ENCODE peak calls at places on chromosome 20, in seven cellular contexts. A is heart right ventricle, K is NCI-H1105 treated with DMSO at 0.1 percent for 48 hours, P is prostate gland, W is pancreas, V is colonic mucosa, O is GM04504. E is an unnamed sample.

GRCh38 chr20:49270177-49270576 is 7.7 kb downstream of the ZNFX1 start:
- DNase-seq in V (no peak), W (no peak), P (no peak), A (no peak), K (no peak), O (peak; percentile 68), E (no peak)

GRCh38 chr20:32970973-32971300 is 33.3 kb downstream of the SUN5 start:
- DNase-seq in P (no peak), K (no peak), A (no peak), O (no peak), V (peak; percentile 14), W (no peak), E (no peak)

GRCh38 chr20:7704021-7704420 is 236.2 kb downstream of the HAO1 start:
- DNase-seq in K (no peak), P (no peak), W (no peak), V (no peak), A (no peak), O (no peak), E (no peak)

GRCh38 chr20:47546184-47547033 is 44.7 kb downstream of the NCOA3 start:
- DNase-seq in P (no peak), W (no peak), K (no peak), V (no peak), O (peak; percentile 53), A (no peak), E (no peak)

GRCh38 chr20:48238781-48239180 is 453.5 kb upstream of the SULF2 start:
- DNase-seq in A (no peak), K (no peak), V (no peak), O (no peak), P (no peak), W (no peak), E (no peak)

GRCh38 chr20:63504642-63505041 is 5.8 kb upstream of the EEF1A2 start:
- DNase-seq in W (no peak), V (no peak), A (no peak), K (no peak), O (no peak), P (no peak), E (no peak)

GRCh38 chr20:32112862-32113261 is 3.3 kb downstream of the TM9SF4 start:
- DNase-seq in K (no peak), A (no peak), P (no peak), V (peak; percentile 77), O (no peak), W (no peak), E (peak; percentile 14)

GRCh38 chr20:2752631-2753455 is 47.6 kb downstream of the CPXM1 start:
- DNase-seq in O (no peak), V (peak; percentile 42), P (no peak), W (no peak), A (no peak), K (peak; percentile 61), E (no peak)

GRCh38 chr20:645318-646106 is 7.5 kb downstream of the SRXN1 start:
- DNase-seq in V (peak; percentile 75), O (no peak), W (peak; percentile 53), A (peak; percentile 82), K (peak; percentile 64), P (peak; percentile 25), E (peak; percentile 70)

GRCh38 chr20:36666181-36666740 is 20.3 kb upstream of the SLA2 start:
- DNase-seq in O (no peak), V (no peak), K (peak; percentile 14), W (no peak), A (no peak), P (no peak), E (no peak)